ENCODE peak calls at places on chromosomes 5 and 9, in four cellular contexts. One of them, this sample, is unnamed.

GRCh38 chr5:68419637-68420452 is 204.3 kb downstream of the PIK3R1 start:
- ATAC-seq in left lung: peak
- ATAC-seq in body of pancreas: peak
- ATAC-seq in HepG2: no peak
- ATAC-seq in this sample: no peak

GRCh38 chr9:79633558-79633957 is 61.8 kb downstream of the TLE4 start:
- ATAC-seq in left lung: no peak
- ATAC-seq in body of pancreas: no peak
- ATAC-seq in HepG2: no peak
- ATAC-seq in this sample: no peak

GRCh38 chr5:1856596-1857255 is 26.0 kb downstream of the IRX4 start:
- ATAC-seq in left lung: no peak
- ATAC-seq in body of pancreas: no peak
- ATAC-seq in HepG2: no peak
- ATAC-seq in this sample: no peak

GRCh38 chr5:178113841-178114324 is 551 bp downstream of the N4BP3 start:
- ATAC-seq in left lung: peak
- ATAC-seq in body of pancreas: no peak
- ATAC-seq in HepG2: no peak
- ATAC-seq in this sample: peak

GRCh38 chr5:157486861-157487260 is 26.8 kb downstream of the NIPAL4 start:
- ATAC-seq in left lung: no peak
- ATAC-seq in body of pancreas: peak
- ATAC-seq in HepG2: peak
- ATAC-seq in this sample: no peak

GRCh38 chr5:17436766-17437221 is 61.2 kb upstream of the TAF11L2 start:
- ATAC-seq in left lung: peak
- ATAC-seq in body of pancreas: no peak
- ATAC-seq in HepG2: no peak
- ATAC-seq in this sample: no peak

GRCh38 chr9:124771867-124772621 is 933 bp upstream of the NR6A1 start:
- ATAC-seq in left lung: peak
- ATAC-seq in body of pancreas: peak
- ATAC-seq in HepG2: peak
- ATAC-seq in this sample: no peak

GRCh38 chr9:131516930-131517329 is 14.1 kb downstream of the UCK1 start:
- ATAC-seq in left lung: no peak
- ATAC-seq in body of pancreas: no peak
- ATAC-seq in HepG2: no peak
- ATAC-seq in this sample: no peak

GRCh38 chr5:74206571-74207550 is 433.7 kb downstream of the ENC1 start:
- ATAC-seq in left lung: peak
- ATAC-seq in body of pancreas: peak
- ATAC-seq in HepG2: no peak
- ATAC-seq in this sample: no peak

GRCh38 chr5:168552146-168552545 is 23.0 kb downstream of the FBLL1 start:
- ATAC-seq in left lung: no peak
- ATAC-seq in body of pancreas: no peak
- ATAC-seq in HepG2: no peak
- ATAC-seq in this sample: no peak

GRCh38 chr5:158500019-158500418 is 599.7 kb downstream of the EBF1 start:
- ATAC-seq in left lung: no peak
- ATAC-seq in body of pancreas: no peak
- ATAC-seq in HepG2: no peak
- ATAC-seq in this sample: no peak

GRCh38 chr9:114953917-114954316 is 23.5 kb upstream of the TNFSF8 start:
- ATAC-seq in left lung: peak
- ATAC-seq in body of pancreas: peak
- ATAC-seq in HepG2: no peak
- ATAC-seq in this sample: no peak

GRCh38 chr9:7135735-7136134 is 378.0 kb downstream of the KDM4C start:
- ATAC-seq in left lung: no peak
- ATAC-seq in body of pancreas: no peak
- ATAC-seq in HepG2: no peak
- ATAC-seq in this sample: no peak

GRCh38 chr5:160665460-160665859 is 186.6 kb downstream of the ATP10B start:
- ATAC-seq in left lung: no peak
- ATAC-seq in body of pancreas: no peak
- ATAC-seq in HepG2: no peak
- ATAC-seq in this sample: no peak

GRCh38 chr9:114735732-114736131 is 53.7 kb upstream of the TEX48 start:
- ATAC-seq in left lung: no peak
- ATAC-seq in body of pancreas: no peak
- ATAC-seq in HepG2: no peak
- ATAC-seq in this sample: no peak

GRCh38 chr9:88753691-88754367 is 218.9 kb downstream of the NXNL2 start:
- ATAC-seq in left lung: no peak
- ATAC-seq in body of pancreas: no peak
- ATAC-seq in HepG2: no peak
- ATAC-seq in this sample: no peak

GRCh38 chr9:16869961-16870605 is 387 bp downstream of the BNC2 start:
- ATAC-seq in left lung: peak
- ATAC-seq in body of pancreas: no peak
- ATAC-seq in HepG2: peak
- ATAC-seq in this sample: no peak

GRCh38 chr9:37583522-37584121 is 7.4 kb upstream of the FBXO10 start:
- ATAC-seq in left lung: no peak
- ATAC-seq in body of pancreas: no peak
- ATAC-seq in HepG2: no peak
- ATAC-seq in this sample: no peak

GRCh38 chr5:160492565-160492964 is 70.9 kb downstream of the PTTG1 start:
- ATAC-seq in left lung: no peak
- ATAC-seq in body of pancreas: no peak
- ATAC-seq in HepG2: no peak
- ATAC-seq in this sample: no peak

GRCh38 chr5:155024015-155024414 is 10.5 kb downstream of the KIF4B start:
- ATAC-seq in left lung: no peak
- ATAC-seq in body of pancreas: no peak
- ATAC-seq in HepG2: no peak
- ATAC-seq in this sample: no peak

GRCh38 chr9:69085523-69086283 is 50.2 kb downstream of the FXN start:
- ATAC-seq in left lung: peak
- ATAC-seq in body of pancreas: peak
- ATAC-seq in HepG2: peak
- ATAC-seq in this sample: no peak

GRCh38 chr5:30324083-30324482 is 869.4 kb upstream of the CDH6 start:
- ATAC-seq in left lung: no peak
- ATAC-seq in body of pancreas: no peak
- ATAC-seq in HepG2: peak
- ATAC-seq in this sample: no peak

GRCh38 chr5:131431794-131432193 is 167.9 kb downstream of the CDC42SE2 start:
- ATAC-seq in left lung: no peak
- ATAC-seq in body of pancreas: no peak
- ATAC-seq in HepG2: no peak
- ATAC-seq in this sample: no peak

GRCh38 chr9:132634327-132634726 is 35.5 kb downstream of the DDX31 start:
- ATAC-seq in left lung: no peak
- ATAC-seq in body of pancreas: no peak
- ATAC-seq in HepG2: no peak
- ATAC-seq in this sample: no peak

GRCh38 chr9:132662152-132662945 is 7.4 kb downstream of the DDX31 start:
- ATAC-seq in left lung: peak
- ATAC-seq in body of pancreas: no peak
- ATAC-seq in HepG2: no peak
- ATAC-seq in this sample: no peak

GRCh38 chr5:99929067-99929805 is 605.9 kb upstream of the FAM174A start:
- ATAC-seq in left lung: no peak
- ATAC-seq in body of pancreas: no peak
- ATAC-seq in HepG2: no peak
- ATAC-seq in this sample: no peak

GRCh38 chr5:55694152-55694830 is 17.8 kb downstream of the SLC38A9 start:
- ATAC-seq in left lung: peak
- ATAC-seq in body of pancreas: no peak
- ATAC-seq in HepG2: peak
- ATAC-seq in this sample: no peak

GRCh38 chr9:34732886-34733285 is 22.9 kb upstream of the CCL21 start:
- ATAC-seq in left lung: no peak
- ATAC-seq in body of pancreas: no peak
- ATAC-seq in HepG2: no peak
- ATAC-seq in this sample: no peak

GRCh38 chr9:137055385-137056364 is 1.8 kb upstream of the ENTPD2 start:
- ATAC-seq in left lung: peak
- ATAC-seq in body of pancreas: peak
- ATAC-seq in HepG2: peak
- ATAC-seq in this sample: no peak